ENCODE peak calls at places on chromosomes 3 and 15, in five cellular contexts. U is HCT116, N is H1, P is GM12878, H is K562. O is an unnamed sample.

GRCh38 chr3:60580826-60581225 is 670.4 kb downstream of the FHIT start:
- DNase-seq in U (no peak), N (no peak), P (no peak), H (no peak), O (no peak)

GRCh38 chr3:100042577-100042981 is 71.7 kb downstream of the FILIP1L start:
- DNase-seq in U (no peak), N (no peak), P (no peak), H (no peak), O (no peak)

GRCh38 chr15:38610748-38611147 is 46.1 kb upstream of the RASGRP1 start:
- DNase-seq in U (no peak), N (no peak), P (no peak), H (no peak), O (no peak)

GRCh38 chr3:12308517-12308916 is 19.6 kb downstream of the PPARG start:
- DNase-seq in U (peak; percentile 76), N (no peak), P (peak; percentile 3), H (no peak), O (peak; percentile 86)

GRCh38 chr15:92521624-92522008 is 127.9 kb downstream of the ST8SIA2 start:
- DNase-seq in U (peak; percentile 46), N (peak; percentile 70), P (peak; percentile 37), H (peak; percentile 44), O (peak; percentile 51)

GRCh38 chr3:140459462-140459861 is 218.4 kb upstream of the TRIM42 start:
- DNase-seq in U (no peak), N (no peak), P (no peak), H (no peak), O (no peak)

GRCh38 chr15:82647045-82647834 is at the start of gene CPEB1:
- DNase-seq in U (no peak), N (peak; percentile 74), P (no peak), H (peak; percentile 93), O (no peak)

GRCh38 chr3:176351408-176351807 is 845.9 kb downstream of the TBL1XR1 start:
- DNase-seq in U (no peak), N (no peak), P (no peak), H (no peak), O (no peak)

GRCh38 chr3:6518709-6519345 is 342.1 kb upstream of the GRM7 start:
- DNase-seq in U (no peak), N (no peak), P (no peak), H (no peak), O (no peak)

GRCh38 chr3:97967966-97968365 is 4.3 kb downstream of the RIOX2 start:
- DNase-seq in U (no peak), N (no peak), P (no peak), H (peak; percentile 12), O (no peak)

GRCh38 chr3:14452676-14453367 is 50.4 kb downstream of the SLC6A6 start:
- DNase-seq in U (peak; percentile 73), N (no peak), P (no peak), H (no peak), O (no peak)

GRCh38 chr15:67303490-67304363 is 49.1 kb downstream of the IQCH start:
- DNase-seq in U (peak; percentile 42), N (no peak), P (peak; percentile 24), H (peak; percentile 16), O (peak; percentile 49)

GRCh38 chr15:24772709-24773373 is 97.3 kb downstream of the NPAP1 start:
- DNase-seq in U (no peak), N (peak; percentile 79), P (no peak), H (peak; percentile 6), O (peak; percentile 67)

GRCh38 chr3:111081008-111081545 is 9.5 kb downstream of the NECTIN3 start:
- DNase-seq in U (no peak), N (no peak), P (no peak), H (no peak), O (no peak)

GRCh38 chr15:37789881-37790280 is 144.6 kb upstream of the TMCO5A start:
- DNase-seq in U (no peak), N (no peak), P (no peak), H (no peak), O (no peak)

GRCh38 chr15:100468265-100468664 is 60.5 kb downstream of the CERS3 start:
- DNase-seq in U (no peak), N (no peak), P (no peak), H (no peak), O (no peak)

GRCh38 chr15:90389513-90389912 is 1.5 kb downstream of the IQGAP1 start:
- DNase-seq in U (no peak), N (no peak), P (no peak), H (no peak), O (no peak)

GRCh38 chr3:133872781-133873180 is 22.9 kb downstream of the RAB6B start:
- DNase-seq in U (no peak), N (no peak), P (no peak), H (no peak), O (no peak)

GRCh38 chr3:120163816-120164215 is 69.6 kb upstream of the GSK3B start:
- DNase-seq in U (no peak), N (no peak), P (no peak), H (no peak), O (no peak)

GRCh38 chr3:85760342-85760741 is 801.6 kb downstream of the CADM2 start:
- DNase-seq in U (no peak), N (no peak), P (no peak), H (no peak), O (peak; percentile 10)

GRCh38 chr3:46278816-46279672 is 36.8 kb downstream of the CCR3 start:
- DNase-seq in U (no peak), N (no peak), P (no peak), H (no peak), O (no peak)

GRCh38 chr3:172580680-172581079 is 57.5 kb upstream of the TNFSF10 start:
- DNase-seq in U (no peak), N (no peak), P (no peak), H (no peak), O (no peak)

GRCh38 chr15:31042731-31043130 is 51.3 kb upstream of the MTMR10 start:
- DNase-seq in U (no peak), N (no peak), P (no peak), H (no peak), O (no peak)

GRCh38 chr3:15102256-15102655 is 3.3 kb upstream of the RBSN start:
- DNase-seq in U (no peak), N (no peak), P (no peak), H (no peak), O (no peak)

GRCh38 chr15:44782516-44782915 is 46.2 kb downstream of the TRIM69 start:
- DNase-seq in U (no peak), N (no peak), P (no peak), H (no peak), O (no peak)

GRCh38 chr15:58336161-58336560 is 95.6 kb upstream of the LIPC start:
- DNase-seq in U (no peak), N (no peak), P (no peak), H (no peak), O (no peak)

GRCh38 chr15:49415638-49416037 is 7.4 kb upstream of the FGF7 start:
- DNase-seq in U (no peak), N (no peak), P (no peak), H (no peak), O (no peak)

GRCh38 chr3:142180761-142181362 is 31.5 kb upstream of the TFDP2 start:
- DNase-seq in U (peak; percentile 4), N (peak; percentile 54), P (no peak), H (peak; percentile 44), O (peak; percentile 28)

GRCh38 chr3:190197346-190197763 is 76.7 kb upstream of the P3H2 start:
- DNase-seq in U (no peak), N (no peak), P (no peak), H (no peak), O (no peak)

GRCh38 chr3:14522768-14523167 is 17.4 kb downstream of the GRIP2 start:
- DNase-seq in U (no peak), N (no peak), P (no peak), H (no peak), O (no peak)

GRCh38 chr3:156619376-156619775 is 55.0 kb upstream of the TIPARP start:
- DNase-seq in U (no peak), N (no peak), P (no peak), H (no peak), O (no peak)

GRCh38 chr3:171775943-171776342 is 34.3 kb downstream of the PLD1 start:
- DNase-seq in U (no peak), N (no peak), P (no peak), H (no peak), O (no peak)

GRCh38 chr3:149291178-149291577 is 42.3 kb downstream of the TM4SF18 start:
- DNase-seq in U (no peak), N (no peak), P (no peak), H (peak; percentile 69), O (peak; percentile 32)

GRCh38 chr3:16478516-16478915 is 35.0 kb downstream of the RFTN1 start:
- DNase-seq in U (no peak), N (no peak), P (no peak), H (no peak), O (no peak)

GRCh38 chr15:66919421-66919820 is 146.0 kb upstream of the SMAD3 start:
- DNase-seq in U (no peak), N (no peak), P (no peak), H (no peak), O (no peak)

DNA sequence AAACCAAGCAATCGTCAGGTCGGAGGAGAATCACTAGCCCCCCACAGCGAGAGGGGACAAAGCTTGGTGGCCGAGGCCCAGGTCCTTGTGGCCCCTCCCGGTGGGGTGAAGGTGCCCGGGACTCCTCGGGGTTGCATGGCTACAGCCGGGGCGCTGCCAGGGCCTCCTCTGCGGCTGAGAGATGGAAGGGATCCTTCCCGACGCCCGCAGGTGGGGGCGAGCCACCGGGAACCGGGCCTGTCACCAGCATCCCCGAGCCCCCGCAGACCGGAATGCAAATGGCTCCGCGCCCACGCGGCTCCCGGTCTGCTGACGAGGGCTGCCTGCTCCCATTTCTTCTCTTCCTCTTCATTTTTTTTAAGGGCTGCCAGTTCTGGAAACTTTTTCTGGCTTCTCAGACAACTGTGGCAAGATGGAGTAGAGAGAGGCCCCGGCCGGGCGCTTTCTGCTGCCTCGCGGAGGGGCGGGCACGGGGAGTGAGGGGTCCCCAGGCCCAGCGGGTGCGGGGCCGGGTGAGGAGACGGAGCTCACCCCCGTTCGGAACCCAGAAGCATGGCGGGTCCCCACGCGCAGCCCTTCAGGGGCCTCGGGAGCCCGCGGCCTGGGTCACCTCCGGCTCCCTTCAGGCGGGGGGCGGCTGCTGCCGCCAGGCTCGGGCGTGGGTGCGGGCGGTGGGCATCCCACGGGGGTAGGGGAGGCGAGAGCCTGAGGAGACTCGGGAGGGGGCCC is 27.5 kb downstream of the MELTF start:
- DNase-seq in U (no peak), N (no peak), P (no peak), H (no peak), O (no peak)
- TF ChIP-seq ATF3 in U (no peak), N (no peak), P (no peak), H (no peak), O (no peak)

GRCh38 chr3:138479355-138479964 is 45.0 kb downstream of the ESYT3 start:
- DNase-seq in U (peak; percentile 35), N (no peak), P (no peak), H (peak; percentile 41), O (peak; percentile 50)
- TF ChIP-seq ZNF274 in U (no peak), N (no peak), P (no peak), H (no peak), O (no peak)

DNA sequence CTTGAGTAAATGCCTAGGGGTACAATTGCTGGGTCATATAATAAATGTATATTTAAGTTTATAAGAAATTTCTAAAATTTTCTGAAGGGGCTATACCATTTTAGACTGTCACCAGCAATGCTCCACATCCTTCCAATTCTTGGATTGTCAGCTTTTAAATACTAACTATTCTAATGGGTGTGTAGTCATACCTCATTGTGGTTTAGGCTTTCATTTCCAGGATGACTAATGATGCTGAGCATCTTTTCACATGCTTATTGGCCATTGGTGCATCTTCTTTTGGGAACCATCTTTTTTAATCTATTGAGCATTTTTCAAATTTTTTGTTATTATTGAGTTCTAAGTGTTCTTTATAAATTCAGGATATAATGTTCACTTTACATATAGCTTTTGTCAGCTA is 52.5 kb upstream of the CORO2B start:
- DNase-seq in U (no peak), N (no peak), P (no peak), H (no peak), O (no peak)
- TF ChIP-seq ATF3 in U (no peak), N (no peak), P (no peak), H (no peak), O (no peak)

GRCh38 chr3:5013021-5013906 is 34.0 kb downstream of the BHLHE40 start:
- DNase-seq in U (peak; percentile 85), N (no peak), P (no peak), H (peak; percentile 92), O (peak; percentile 29)
- TF ChIP-seq ZNF274 in U (no peak), N (no peak), P (no peak), H (no peak), O (no peak)

O was measured in HepG2.